ENCODE peak calls at places on chromosomes 16 and 17, in seven cellular contexts. J, O, I, V, X, U and H are unnamed samples.

GRCh38 chr17:17591408-17592265 is at the start of gene PEMT:
- DNase-seq in X (peak; percentile 99), U (peak; percentile 97), O (peak; percentile 97), J (peak; percentile 96), I (peak; percentile 97), V (peak; percentile 98), H (peak; percentile 99)

GRCh38 chr17:31580331-31581021 is 189.0 kb downstream of the RAB11FIP4 start:
- DNase-seq in X (no peak), U (no peak), I (peak; percentile 56), J (no peak), O (no peak), V (peak; percentile 54), H (no peak)

GRCh38 chr17:39939588-39940419 is 12.3 kb downstream of the LRRC3C start:
- DNase-seq in J (peak; percentile 84), X (peak; percentile 85), O (no peak), U (peak; percentile 73), V (peak; percentile 56), I (no peak), H (no peak)

GRCh38 chr17:46053911-46054534 is 55.0 kb downstream of the STH start:
- DNase-seq in J (no peak), V (no peak), I (no peak), U (peak; percentile 36), O (no peak), X (no peak), H (no peak)

GRCh38 chr16:82651921-82652601 is 25.3 kb downstream of the CDH13 start:
- DNase-seq in I (no peak), X (no peak), J (no peak), O (no peak), U (no peak), V (no peak), H (no peak)

GRCh38 chr17:28760561-28760960 is 16.8 kb downstream of the TRAF4 start:
- DNase-seq in O (no peak), J (no peak), U (no peak), I (no peak), V (no peak), X (no peak), H (peak; percentile 41)

GRCh38 chr17:66949501-66949900 is 15.0 kb upstream of the CACNG4 start:
- DNase-seq in O (no peak), I (no peak), X (peak; percentile 58), V (peak; percentile 55), J (no peak), U (peak; percentile 41), H (no peak)

GRCh38 chr17:10369239-10369638 is 3.6 kb downstream of the MYH13 start:
- DNase-seq in U (no peak), I (no peak), J (no peak), V (no peak), X (no peak), O (no peak), H (no peak)

GRCh38 chr16:11530171-11530940 is 56.4 kb downstream of the LITAF start:
- DNase-seq in X (no peak), U (no peak), I (no peak), O (no peak), V (no peak), J (no peak), H (no peak)

GRCh38 chr17:82962163-82962720 is 117.2 kb upstream of the METRNL start:
- DNase-seq in J (no peak), O (no peak), U (no peak), I (no peak), V (no peak), X (no peak), H (no peak)

GRCh38 chr16:88387941-88388627 is 5.3 kb downstream of the ZNF469 start:
- DNase-seq in I (no peak), O (no peak), X (peak; percentile 76), U (no peak), V (no peak), J (no peak), H (no peak)

GRCh38 chr17:81378941-81379511 is 16.2 kb upstream of the BAHCC1 start:
- DNase-seq in V (no peak), O (no peak), I (no peak), U (no peak), J (peak; percentile 50), X (peak; percentile 12), H (peak; percentile 39)

GRCh38 chr17:28646039-28646754 is 1.2 kb upstream of the BLTP2 start:
- DNase-seq in X (no peak), U (no peak), V (no peak), I (no peak), J (no peak), O (no peak), H (no peak)

GRCh38 chr17:60790205-60790604 is 112.6 kb downstream of the BCAS3 start:
- DNase-seq in I (no peak), U (no peak), O (no peak), J (no peak), X (no peak), V (no peak), H (no peak)

GRCh38 chr17:40903129-40903847 is 18.2 kb upstream of the KRT20 start:
- DNase-seq in I (no peak), O (peak; percentile 25), U (peak; percentile 32), X (peak; percentile 68), J (no peak), V (no peak), H (no peak)

GRCh38 chr16:81181013-81181720 is 57.3 kb upstream of the BCO1 start:
- DNase-seq in O (no peak), V (peak; percentile 88), X (peak; percentile 96), U (peak; percentile 97), J (no peak), I (no peak), H (peak; percentile 96)

GRCh38 chr17:30530346-30531025 is 53.3 kb downstream of the GOSR1 start:
- DNase-seq in J (no peak), X (no peak), V (no peak), U (no peak), I (no peak), O (no peak), H (no peak)

GRCh38 chr17:69710926-69711325 is 296.4 kb downstream of the MAP2K6 start:
- DNase-seq in I (no peak), V (no peak), J (no peak), O (no peak), U (no peak), X (no peak), H (no peak)

GRCh38 chr16:65126845-65127624 is 5.2 kb upstream of the CDH11 start:
- DNase-seq in X (peak; percentile 37), V (no peak), I (no peak), U (no peak), O (no peak), J (no peak), H (no peak)

GRCh38 chr17:45355087-45355486 is 38.3 kb upstream of the MAP3K14 start:
- DNase-seq in O (no peak), I (no peak), V (no peak), J (no peak), U (no peak), X (no peak), H (peak; percentile 22)

GRCh38 chr16:24540575-24541240 is 1.3 kb downstream of the RBBP6 start:
- DNase-seq in J (peak; percentile 17), X (peak; percentile 50), U (no peak), O (no peak), V (no peak), I (no peak), H (no peak)

GRCh38 chr17:78416791-78417530 is 38.5 kb downstream of the PGS1 start:
- DNase-seq in J (no peak), O (no peak), V (no peak), U (no peak), X (no peak), I (no peak), H (no peak)